ENCODE peak calls at places on chromosome 12, in five cellular contexts. One of them, this sample, is unnamed.

GRCh38 chr12:23816394-23816851 is 133.0 kb downstream of the SOX5 start:
- DNase-seq in brain microvascular endothelial cell: no peak
- DNase-seq in ovary: no peak
- DNase-seq in upper lobe of left lung: no peak
- DNase-seq in fibroblast of lung: no peak
- DNase-seq in this sample: no peak

GRCh38 chr12:23640754-23641153 is 308.7 kb downstream of the SOX5 start:
- DNase-seq in brain microvascular endothelial cell: no peak
- DNase-seq in ovary: no peak
- DNase-seq in upper lobe of left lung: no peak
- DNase-seq in fibroblast of lung: no peak
- DNase-seq in this sample: no peak

GRCh38 chr12:6795088-6795487 is 5.8 kb downstream of the CD4 start:
- DNase-seq in brain microvascular endothelial cell: no peak
- DNase-seq in ovary: no peak
- DNase-seq in upper lobe of left lung: no peak
- DNase-seq in fibroblast of lung: no peak
- DNase-seq in this sample: no peak

GRCh38 chr12:47901285-47902093 is 3.3 kb downstream of the VDR start:
- DNase-seq in brain microvascular endothelial cell: no peak
- DNase-seq in ovary: no peak
- DNase-seq in upper lobe of left lung: peak
- DNase-seq in fibroblast of lung: no peak
- DNase-seq in this sample: no peak

GRCh38 chr12:42744539-42745156 is 155.1 kb upstream of the PRICKLE1 start:
- DNase-seq in brain microvascular endothelial cell: no peak
- DNase-seq in ovary: no peak
- DNase-seq in upper lobe of left lung: no peak
- DNase-seq in fibroblast of lung: no peak
- DNase-seq in this sample: no peak

GRCh38 chr12:120399531-120399930 is 30.6 kb upstream of the MSI1 start:
- DNase-seq in brain microvascular endothelial cell: peak
- DNase-seq in ovary: no peak
- DNase-seq in upper lobe of left lung: no peak
- DNase-seq in fibroblast of lung: peak
- DNase-seq in this sample: no peak

GRCh38 chr12:39065455-39065854 is 160.1 kb upstream of the CPNE8 start:
- DNase-seq in brain microvascular endothelial cell: no peak
- DNase-seq in ovary: no peak
- DNase-seq in upper lobe of left lung: no peak
- DNase-seq in fibroblast of lung: no peak
- DNase-seq in this sample: no peak

GRCh38 chr12:100168562-100168961 is 25.9 kb upstream of the BLTP3B start:
- DNase-seq in brain microvascular endothelial cell: no peak
- DNase-seq in ovary: no peak
- DNase-seq in upper lobe of left lung: no peak
- DNase-seq in fibroblast of lung: no peak
- DNase-seq in this sample: no peak

GRCh38 chr12:61993734-61994345 is 266.4 kb upstream of the USP15 start:
- DNase-seq in brain microvascular endothelial cell: peak
- DNase-seq in ovary: no peak
- DNase-seq in upper lobe of left lung: no peak
- DNase-seq in fibroblast of lung: peak
- DNase-seq in this sample: no peak

GRCh38 chr12:110355080-110355479 is 48.4 kb downstream of the ANAPC7 start:
- DNase-seq in brain microvascular endothelial cell: peak
- DNase-seq in ovary: no peak
- DNase-seq in upper lobe of left lung: no peak
- DNase-seq in fibroblast of lung: no peak
- DNase-seq in this sample: no peak

GRCh38 chr12:67161322-67161918 is 107.7 kb upstream of the CAND1 start:
- DNase-seq in brain microvascular endothelial cell: peak
- DNase-seq in ovary: no peak
- DNase-seq in upper lobe of left lung: peak
- DNase-seq in fibroblast of lung: peak
- DNase-seq in this sample: no peak

GRCh38 chr12:128531153-128531552 is 264.2 kb downstream of the TMEM132C start:
- DNase-seq in brain microvascular endothelial cell: no peak
- DNase-seq in ovary: no peak
- DNase-seq in upper lobe of left lung: no peak
- DNase-seq in fibroblast of lung: no peak
- DNase-seq in this sample: no peak

GRCh38 chr12:91965781-91966180 is 179.9 kb downstream of the BTG1 start:
- DNase-seq in brain microvascular endothelial cell: no peak
- DNase-seq in ovary: no peak
- DNase-seq in upper lobe of left lung: no peak
- DNase-seq in fibroblast of lung: no peak
- DNase-seq in this sample: no peak

GRCh38 chr12:65613692-65614091 is 210.6 kb upstream of the HMGA2 start:
- DNase-seq in brain microvascular endothelial cell: no peak
- DNase-seq in ovary: no peak
- DNase-seq in upper lobe of left lung: no peak
- DNase-seq in fibroblast of lung: peak
- DNase-seq in this sample: no peak

GRCh38 chr12:125296701-125297100 is 231.5 kb downstream of the AACS start:
- DNase-seq in brain microvascular endothelial cell: no peak
- DNase-seq in ovary: no peak
- DNase-seq in upper lobe of left lung: no peak
- DNase-seq in fibroblast of lung: no peak
- DNase-seq in this sample: no peak

GRCh38 chr12:130826151-130826801 is 12.8 kb downstream of the STX2 start:
- DNase-seq in brain microvascular endothelial cell: peak
- DNase-seq in ovary: peak
- DNase-seq in upper lobe of left lung: peak
- DNase-seq in fibroblast of lung: peak
- DNase-seq in this sample: no peak

GRCh38 chr12:115000038-115000437 is 316.1 kb upstream of the TBX3 start:
- DNase-seq in brain microvascular endothelial cell: peak
- DNase-seq in ovary: no peak
- DNase-seq in upper lobe of left lung: no peak
- DNase-seq in fibroblast of lung: no peak
- DNase-seq in this sample: no peak

GRCh38 chr12:14928946-14929345 is 9.4 kb downstream of the ERP27 start:
- DNase-seq in brain microvascular endothelial cell: no peak
- DNase-seq in ovary: no peak
- DNase-seq in upper lobe of left lung: peak
- DNase-seq in fibroblast of lung: no peak
- DNase-seq in this sample: no peak

GRCh38 chr12:90712671-90713070 is 242.3 kb downstream of the CCER1 start:
- DNase-seq in brain microvascular endothelial cell: no peak
- DNase-seq in ovary: no peak
- DNase-seq in upper lobe of left lung: no peak
- DNase-seq in fibroblast of lung: no peak
- DNase-seq in this sample: no peak

DNA sequence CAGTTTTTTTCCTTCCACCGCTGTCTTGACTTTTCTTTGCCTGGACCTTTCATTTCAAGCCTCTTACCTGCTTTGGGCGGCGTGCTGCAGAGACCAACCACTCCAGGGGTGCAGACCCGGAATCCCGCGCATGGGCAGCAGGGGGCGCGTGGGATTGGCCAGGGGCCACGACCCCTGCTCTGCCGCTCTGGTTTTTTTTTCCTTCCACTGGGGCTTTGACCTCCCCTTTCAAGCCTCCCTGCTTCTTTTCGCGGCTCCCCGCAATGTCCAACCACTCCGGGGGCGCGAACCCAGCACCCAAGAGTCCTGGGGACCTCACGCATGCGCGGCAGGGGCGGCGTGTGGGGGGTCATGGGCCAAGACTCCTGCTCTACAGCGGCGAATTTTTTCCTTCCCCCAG is 325.1 kb downstream of the ALG10 start:
- DNase-seq in brain microvascular endothelial cell: no peak
- DNase-seq in ovary: no peak
- DNase-seq in upper lobe of left lung: no peak
- DNase-seq in fibroblast of lung: no peak
- DNase-seq in this sample: no peak
- TF ChIP-seq CTCF in brain microvascular endothelial cell: no peak
- TF ChIP-seq CTCF in ovary: no peak
- TF ChIP-seq CTCF in upper lobe of left lung: no peak
- TF ChIP-seq CTCF in fibroblast of lung: no peak
- TF ChIP-seq CTCF in this sample: no peak

GRCh38 chr12:27620121-27620520 is 76.1 kb upstream of the REP15 start:
- DNase-seq in brain microvascular endothelial cell: no peak
- DNase-seq in ovary: no peak
- DNase-seq in upper lobe of left lung: no peak
- DNase-seq in fibroblast of lung: no peak
- DNase-seq in this sample: no peak
- H3K27ac ChIP-seq in brain microvascular endothelial cell: no peak
- H3K27ac ChIP-seq in ovary: no peak
- H3K27ac ChIP-seq in upper lobe of left lung: no peak
- H3K27ac ChIP-seq in fibroblast of lung: no peak
- H3K27ac ChIP-seq in this sample: no peak

DNA sequence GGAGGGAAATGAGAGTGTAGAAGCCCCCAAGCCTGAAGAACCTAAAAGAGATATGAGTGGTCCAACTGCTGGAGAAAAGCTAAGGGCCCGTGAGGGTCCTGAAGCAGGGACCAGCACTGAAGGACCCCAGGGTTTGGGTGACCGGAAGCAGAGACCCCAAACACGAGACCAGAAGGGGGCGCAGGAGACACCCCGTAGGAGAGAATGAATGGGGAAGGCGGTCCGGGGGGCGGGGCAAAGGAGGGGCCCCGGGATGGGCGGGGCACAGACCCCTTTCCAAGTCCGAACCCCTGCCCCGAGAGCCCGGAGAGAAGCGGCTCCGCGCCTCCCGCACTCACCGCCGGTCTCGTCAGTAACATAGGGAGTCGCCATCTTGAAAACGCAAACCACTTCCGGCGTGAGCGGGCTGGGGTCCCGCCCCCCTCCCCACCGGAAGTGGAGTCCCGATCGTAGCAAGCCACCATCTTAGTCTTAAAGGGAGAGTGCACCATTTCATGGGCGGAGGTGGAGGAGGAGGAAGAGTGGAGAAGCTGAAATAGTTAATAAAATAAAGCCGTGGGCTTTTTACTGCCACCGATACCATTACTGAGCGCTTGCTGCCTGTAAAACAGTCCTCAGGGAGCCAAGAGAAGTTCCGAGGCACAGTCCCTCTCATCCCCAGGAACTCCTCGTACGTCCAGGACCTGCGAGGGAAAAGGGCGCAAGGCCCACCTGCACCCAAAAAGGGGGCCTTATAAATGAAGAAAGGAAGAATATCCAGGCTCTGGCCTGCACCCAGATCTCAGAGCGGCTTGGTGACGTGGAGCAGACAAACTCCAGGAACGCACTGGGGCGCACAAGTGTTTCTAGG is 731 bp downstream of the PYM1 start:
- DNase-seq in brain microvascular endothelial cell: peak
- DNase-seq in ovary: peak
- DNase-seq in upper lobe of left lung: peak
- DNase-seq in fibroblast of lung: peak
- DNase-seq in this sample: peak
- TF ChIP-seq CTCF in brain microvascular endothelial cell: peak
- TF ChIP-seq CTCF in ovary: peak
- TF ChIP-seq CTCF in upper lobe of left lung: peak
- TF ChIP-seq CTCF in fibroblast of lung: peak
- TF ChIP-seq CTCF in this sample: peak

GRCh38 chr12:85138833-85139232 is 102.7 kb downstream of the LRRIQ1 start:
- DNase-seq in brain microvascular endothelial cell: no peak
- DNase-seq in ovary: no peak
- DNase-seq in upper lobe of left lung: no peak
- DNase-seq in fibroblast of lung: no peak
- DNase-seq in this sample: no peak
- H3K27ac ChIP-seq in brain microvascular endothelial cell: no peak
- H3K27ac ChIP-seq in ovary: no peak
- H3K27ac ChIP-seq in upper lobe of left lung: no peak
- H3K27ac ChIP-seq in fibroblast of lung: no peak
- H3K27ac ChIP-seq in this sample: no peak

DNA sequence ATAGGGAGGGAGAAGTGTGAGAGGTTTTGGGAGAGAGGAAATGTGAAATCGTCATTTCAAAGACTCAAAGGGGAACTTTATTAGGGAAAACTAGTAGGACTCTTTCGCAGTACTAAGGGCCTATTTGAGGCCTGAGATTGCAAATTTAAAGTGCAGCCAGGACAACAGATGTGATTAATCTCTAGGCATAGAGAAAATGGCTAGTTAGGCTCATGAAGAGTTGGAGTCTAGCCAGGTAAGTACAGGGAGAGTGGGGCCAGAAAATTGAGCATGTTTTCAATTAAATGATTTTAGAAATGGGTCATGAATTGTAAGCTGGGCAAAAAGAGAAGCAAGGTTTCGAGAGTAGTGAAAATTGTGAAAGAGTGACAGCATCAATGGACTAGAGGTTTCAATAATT is 91.9 kb upstream of the LMNTD1 start:
- DNase-seq in brain microvascular endothelial cell: no peak
- DNase-seq in ovary: no peak
- DNase-seq in upper lobe of left lung: no peak
- DNase-seq in fibroblast of lung: peak
- DNase-seq in this sample: no peak
- TF ChIP-seq CTCF in brain microvascular endothelial cell: no peak
- TF ChIP-seq CTCF in ovary: no peak
- TF ChIP-seq CTCF in upper lobe of left lung: no peak
- TF ChIP-seq CTCF in fibroblast of lung: no peak
- TF ChIP-seq CTCF in this sample: no peak

GRCh38 chr12:121701667-121702277 is 10.8 kb upstream of the TMEM120B start:
- DNase-seq in brain microvascular endothelial cell: no peak
- DNase-seq in ovary: no peak
- DNase-seq in upper lobe of left lung: peak
- DNase-seq in fibroblast of lung: no peak
- DNase-seq in this sample: no peak
- H3K27ac ChIP-seq in brain microvascular endothelial cell: no peak
- H3K27ac ChIP-seq in ovary: no peak
- H3K27ac ChIP-seq in upper lobe of left lung: peak
- H3K27ac ChIP-seq in fibroblast of lung: no peak
- H3K27ac ChIP-seq in this sample: no peak

This sample was measured in dorsolateral prefrontal cortex.